ENCODE peak calls at places on chromosomes 7 and 10, in four cellular contexts. P is neural crest cell, Q is WERI-Rb-1, M is coronary artery. N is an unnamed sample.
A peak's percentile ranks its signal among the peaks of the same experiment; 100 is the strongest.

GRCh38 chr7:144408116-144408515 is 4.6 kb upstream of the NOBOX start:
- DNase-seq in P (no peak), Q (no peak), M (no peak), N (no peak)

GRCh38 chr7:155208681-155209477 is 88.8 kb upstream of the INSIG1 start:
- DNase-seq in P (no peak), Q (no peak), M (no peak), N (no peak)

GRCh38 chr10:113680172-113681111 is 730 bp downstream of the CASP7 start:
- DNase-seq in P (no peak), Q (peak; percentile 33), M (no peak), N (no peak)

GRCh38 chr7:988426-988911 is 5.5 kb downstream of the CYP2W1 start:
- DNase-seq in P (no peak), Q (no peak), M (no peak), N (no peak)

GRCh38 chr10:115046686-115047244 is 46.4 kb upstream of the ATRNL1 start:
- DNase-seq in P (no peak), Q (no peak), M (no peak), N (no peak)

GRCh38 chr10:111298031-111298430 is 221.2 kb downstream of the ADRA2A start:
- DNase-seq in P (no peak), Q (no peak), M (no peak), N (no peak)

GRCh38 chr10:104880655-104881222 is 239.6 kb downstream of the SORCS3 start:
- DNase-seq in P (no peak), Q (no peak), M (no peak), N (no peak)

GRCh38 chr7:23938937-23939552 is 229.0 kb downstream of the STK31 start:
- DNase-seq in P (peak; percentile 30), Q (peak; percentile 59), M (no peak), N (peak; percentile 65)

GRCh38 chr7:85829817-85830432 is 643.1 kb upstream of the SEMA3D start:
- DNase-seq in P (no peak), Q (no peak), M (no peak), N (no peak)

GRCh38 chr7:22697897-22698645 is 28.9 kb upstream of the IL6 start:
- DNase-seq in P (no peak), Q (no peak), M (no peak), N (no peak)

GRCh38 chr7:18278306-18278705 is 217.2 kb upstream of the HDAC9 start:
- DNase-seq in P (no peak), Q (no peak), M (no peak), N (no peak)

GRCh38 chr10:118033905-118034304 is 12.8 kb downstream of the RAB11FIP2 start:
- DNase-seq in P (no peak), Q (no peak), M (no peak), N (no peak)

GRCh38 chr7:111212857-111213523 is 122.1 kb downstream of the LRRN3 start:
- DNase-seq in P (no peak), Q (no peak), M (no peak), N (no peak)

GRCh38 chr10:33715303-33715702 is 380.8 kb upstream of the NRP1 start:
- DNase-seq in P (no peak), Q (no peak), M (no peak), N (no peak)

GRCh38 chr7:129780257-129781127 is 169.0 kb downstream of the NRF1 start:
- DNase-seq in P (no peak), Q (peak; percentile 98), M (no peak), N (peak; percentile 71)

GRCh38 chr7:11195502-11195901 is 221.8 kb downstream of the PHF14 start:
- DNase-seq in P (no peak), Q (no peak), M (no peak), N (peak; percentile 23)

GRCh38 chr7:41193738-41194287 is 509.1 kb downstream of the INHBA start:
- DNase-seq in P (no peak), Q (no peak), M (no peak), N (no peak)

GRCh38 chr7:137020351-137020750 is 151.9 kb downstream of the CHRM2 start:
- DNase-seq in P (no peak), Q (no peak), M (no peak), N (no peak)

GRCh38 chr7:136709876-136710275 is 158.6 kb upstream of the CHRM2 start:
- DNase-seq in P (no peak), Q (no peak), M (no peak), N (no peak)

GRCh38 chr7:2640858-2641257 is 9.1 kb downstream of the TTYH3 start:
- DNase-seq in P (no peak), Q (no peak), M (no peak), N (no peak)

GRCh38 chr7:14739496-14740185 is 162.9 kb downstream of the DGKB start:
- DNase-seq in P (no peak), Q (no peak), M (no peak), N (no peak)

GRCh38 chr7:12244694-12245093 is 33.6 kb downstream of the TMEM106B start:
- DNase-seq in P (no peak), Q (no peak), M (no peak), N (no peak)

GRCh38 chr7:38932509-38933168 is 23.6 kb upstream of the VPS41 start:
- DNase-seq in P (peak; percentile 86), Q (peak; percentile 71), M (no peak), N (peak; percentile 82)

GRCh38 chr7:91503934-91504575 is 239.8 kb downstream of the FZD1 start:
- DNase-seq in P (no peak), Q (no peak), M (no peak), N (no peak)

GRCh38 chr10:79356104-79356503 is 8.8 kb downstream of the PPIF start:
- DNase-seq in P (no peak), Q (peak; percentile 2), M (no peak), N (no peak)

GRCh38 chr7:2411815-2412586 is 8.6 kb downstream of the CHST12 start:
- DNase-seq in P (no peak), Q (no peak), M (no peak), N (no peak)

GRCh38 chr7:131723926-131724325 is 167.5 kb upstream of the PODXL start:
- DNase-seq in P (no peak), Q (no peak), M (peak; percentile 35), N (no peak)

GRCh38 chr7:50262916-50263690 is 41.4 kb upstream of the IKZF1 start:
- DNase-seq in P (no peak), Q (no peak), M (no peak), N (no peak)

GRCh38 chr10:76647276-76647675 is 990.3 kb downstream of the KCNMA1 start:
- DNase-seq in P (no peak), Q (no peak), M (no peak), N (no peak)

GRCh38 chr10:131556897-131557500 is 245.5 kb upstream of the TCERG1L start:
- DNase-seq in P (no peak), Q (no peak), M (no peak), N (no peak)

GRCh38 chr10:128040681-128041080 is 85.5 kb downstream of the MKI67 start:
- DNase-seq in P (no peak), Q (no peak), M (no peak), N (no peak)

GRCh38 chr10:101575580-101576228 is 12.4 kb downstream of the POLL start:
- DNase-seq in P (no peak), Q (no peak), M (no peak), N (no peak)

GRCh38 chr10:58017719-58018367 is 249.9 kb downstream of the IPMK start:
- DNase-seq in P (no peak), Q (no peak), M (no peak), N (no peak)
- TF ChIP-seq CTCF in P (no peak), Q (no peak), M (no peak), N (no peak)

GRCh38 chr10:119479048-119479394 is 63.5 kb downstream of the RGS10 start:
- DNase-seq in P (no peak), Q (no peak), M (no peak), N (no peak)
- TF ChIP-seq CTCF in P (no peak), Q (no peak), M (no peak), N (no peak)

GRCh38 chr10:23522345-23522744 is 83.5 kb downstream of the OTUD1 start:
- DNase-seq in P (no peak), Q (no peak), M (no peak), N (no peak)

GRCh38 chr10:23528419-23528818 is 89.5 kb downstream of the OTUD1 start:
- DNase-seq in P (no peak), Q (no peak), M (no peak), N (no peak)

GRCh38 chr10:23525406-23525805 is 86.5 kb downstream of the OTUD1 start:
- DNase-seq in P (no peak), Q (no peak), M (no peak), N (no peak)

GRCh38 chr10:23521735-23522134 is 82.9 kb downstream of the OTUD1 start:
- DNase-seq in P (no peak), Q (no peak), M (no peak), N (no peak)

DNA sequence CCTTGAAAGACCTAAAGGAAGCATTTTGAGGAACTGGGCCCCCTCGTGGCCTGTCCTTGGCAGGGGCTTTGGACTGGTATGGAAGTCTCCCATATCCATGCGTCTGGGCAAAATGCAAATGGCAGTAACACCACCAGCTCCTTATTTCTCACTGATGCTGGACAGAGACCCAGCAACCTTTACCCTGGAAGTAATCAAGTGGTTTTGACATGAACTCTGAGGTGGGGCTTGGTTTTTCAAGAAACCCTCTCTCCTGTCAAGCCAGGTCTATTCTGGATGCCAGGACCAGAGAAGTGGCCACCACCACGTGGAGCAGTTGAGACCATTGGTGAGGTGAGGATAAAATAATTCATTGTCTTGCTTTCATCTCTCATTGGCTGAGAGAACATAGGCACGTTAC is 84.4 kb downstream of the OTUD1 start:
- DNase-seq in P (no peak), Q (no peak), M (no peak), N (no peak)
- TF ChIP-seq CTCF in P (no peak), Q (no peak), M (no peak), N (peak; percentile 19)

DNA sequence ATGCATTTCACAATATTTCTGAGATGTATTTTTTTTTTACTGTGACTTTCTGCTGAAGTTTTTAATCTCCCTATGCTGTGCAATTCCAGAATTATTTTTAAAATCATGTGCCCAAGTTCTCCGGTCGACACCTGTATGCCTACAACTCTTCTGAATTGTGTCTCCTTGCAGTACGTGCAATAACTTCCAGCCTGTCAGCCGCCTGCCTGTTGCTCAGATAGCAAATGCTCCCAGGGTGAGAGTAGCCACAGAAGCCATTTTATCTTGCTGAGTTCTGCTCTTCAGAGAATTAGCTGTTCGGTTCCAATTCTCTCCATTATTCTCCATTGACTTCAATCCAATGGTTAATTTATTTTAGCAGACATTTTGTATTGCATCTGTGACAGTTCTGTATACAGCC is 188.3 kb downstream of the CDC14C start:
- DNase-seq in P (no peak), Q (no peak), M (no peak), N (no peak)
- TF ChIP-seq CTCF in P (no peak), Q (no peak), M (no peak), N (no peak)

DNA sequence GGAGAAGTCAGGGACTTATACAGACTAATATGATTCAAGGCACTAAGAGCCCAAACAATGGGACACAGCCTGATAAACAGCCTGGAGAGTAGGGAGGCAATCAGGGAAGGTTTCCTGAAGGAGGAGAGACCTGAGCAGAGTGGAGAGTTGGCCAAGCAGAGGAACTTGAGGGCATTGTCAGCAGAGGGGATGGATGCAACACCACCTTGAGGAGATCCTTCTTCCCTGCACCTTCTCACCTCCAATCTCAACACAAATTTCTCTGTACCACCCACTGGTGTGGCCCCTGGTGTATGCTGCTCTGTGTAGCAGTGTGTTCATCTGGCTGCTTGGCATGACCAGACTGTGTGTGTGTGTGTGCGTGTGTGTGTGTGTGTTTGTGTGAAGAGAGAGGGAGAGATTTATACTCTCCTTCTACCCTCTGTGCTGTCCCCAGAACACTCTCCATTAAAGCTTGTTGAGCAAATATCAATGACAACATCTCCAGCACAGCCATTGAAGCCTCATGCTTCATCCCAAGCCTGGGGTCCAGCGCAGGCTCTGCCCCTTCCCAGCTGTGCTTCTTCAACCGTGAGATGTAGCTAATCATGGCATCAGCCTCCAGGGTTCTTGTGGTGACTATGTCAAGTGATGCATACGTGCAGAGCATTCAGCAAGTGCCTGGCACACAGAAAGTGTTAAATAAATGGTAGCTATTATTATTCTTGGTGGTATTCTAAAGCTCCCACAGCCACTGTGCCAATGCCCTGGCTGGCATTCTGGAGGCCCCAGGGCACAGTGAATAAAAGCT is 146.3 kb downstream of the WDR11 start:
- DNase-seq in P (no peak), Q (no peak), M (no peak), N (peak; percentile 23)
- TF ChIP-seq CTCF in P (no peak), Q (peak; percentile 63), M (no peak), N (no peak)

N was measured in neural progenitor cell.